ENCODE peak calls at places on chromosome 1, in six cellular contexts. Y, A, Q, B, C and U are unnamed samples.

GRCh38 chr1:20278692-20279130 is 12.0 kb upstream of the VWA5B1 start:
- DNase-seq in Y (no peak), B (no peak), A (no peak), Q (no peak), C (no peak), U (no peak)

GRCh38 chr1:89587728-89588127 is 45.2 kb upstream of the LRRC8C start:
- DNase-seq in B (no peak), Y (no peak), A (no peak), C (no peak), Q (no peak), U (no peak)

GRCh38 chr1:209625205-209625549 is 27.0 kb downstream of the LAMB3 start:
- DNase-seq in B (no peak), A (no peak), Q (no peak), Y (no peak), C (peak), U (no peak)

GRCh38 chr1:203282720-203283542 is 22.4 kb upstream of the BTG2 start:
- DNase-seq in C (no peak), A (no peak), B (no peak), Y (no peak), Q (no peak), U (no peak)

GRCh38 chr1:228747536-228747935 is 12.3 kb downstream of the RHOU start:
- DNase-seq in C (no peak), Q (no peak), B (no peak), Y (no peak), A (no peak), U (no peak)

GRCh38 chr1:103110701-103111100 is 2.4 kb upstream of the COL11A1 start:
- DNase-seq in A (no peak), B (no peak), C (peak), Q (no peak), Y (no peak), U (no peak)

GRCh38 chr1:186775881-186776560 is 52.7 kb upstream of the PLA2G4A start:
- DNase-seq in B (no peak), Q (no peak), Y (no peak), C (no peak), A (no peak), U (no peak)

GRCh38 chr1:248618878-248619277 is 16.0 kb downstream of the OR2T11 start:
- DNase-seq in B (peak), C (peak), A (peak), Y (no peak), Q (peak), U (peak)

GRCh38 chr1:35222322-35223108 is 29.6 kb upstream of the SFPQ start:
- DNase-seq in Q (no peak), Y (no peak), B (no peak), A (no peak), C (peak), U (peak)